ENCODE peak calls at places on chromosomes 3 and 15, in eight cellular contexts. One of them, this sample, is unnamed.

GRCh38 chr3:149134560-149134959 is 5.1 kb downstream of the HPS3 start:
- DNase-seq in RWPE1: no peak
- DNase-seq in OCI-LY7: no peak
- DNase-seq in AG10803: no peak
- DNase-seq in HFF-Myc: no peak
- DNase-seq in coronary artery: no peak
- DNase-seq in activated CD8-positive, alpha-beta T cell treated with anti-CD3 and anti-CD28 coated beads for 36 hours: no peak
- DNase-seq in spleen: no peak
- DNase-seq in this sample: no peak

GRCh38 chr3:15271785-15272381 is 60.5 kb downstream of the SH3BP5 start:
- DNase-seq in AG10803: no peak
- DNase-seq in coronary artery: peak
- DNase-seq in activated CD8-positive, alpha-beta T cell treated with anti-CD3 and anti-CD28 coated beads for 36 hours: peak
- DNase-seq in spleen: peak
- DNase-seq in HFF-Myc: no peak
- DNase-seq in OCI-LY7: peak
- DNase-seq in RWPE1: no peak
- DNase-seq in this sample: no peak

GRCh38 chr15:68209735-68210408 is 4.7 kb upstream of the CALML4 start:
- DNase-seq in activated CD8-positive, alpha-beta T cell treated with anti-CD3 and anti-CD28 coated beads for 36 hours: peak
- DNase-seq in OCI-LY7: peak
- DNase-seq in AG10803: no peak
- DNase-seq in coronary artery: peak
- DNase-seq in HFF-Myc: no peak
- DNase-seq in RWPE1: no peak
- DNase-seq in spleen: peak
- DNase-seq in this sample: no peak

GRCh38 chr3:122067588-122068240 is 12.6 kb downstream of the CD86 start:
- DNase-seq in activated CD8-positive, alpha-beta T cell treated with anti-CD3 and anti-CD28 coated beads for 36 hours: no peak
- DNase-seq in spleen: no peak
- DNase-seq in coronary artery: no peak
- DNase-seq in AG10803: no peak
- DNase-seq in RWPE1: no peak
- DNase-seq in OCI-LY7: peak
- DNase-seq in HFF-Myc: no peak
- DNase-seq in this sample: no peak

GRCh38 chr3:171001957-171002694 is 24.4 kb downstream of the SLC2A2 start:
- DNase-seq in coronary artery: no peak
- DNase-seq in OCI-LY7: no peak
- DNase-seq in HFF-Myc: no peak
- DNase-seq in RWPE1: no peak
- DNase-seq in spleen: no peak
- DNase-seq in activated CD8-positive, alpha-beta T cell treated with anti-CD3 and anti-CD28 coated beads for 36 hours: no peak
- DNase-seq in AG10803: peak
- DNase-seq in this sample: peak

GRCh38 chr3:17894434-17895060 is 152.1 kb upstream of the TBC1D5 start:
- DNase-seq in spleen: no peak
- DNase-seq in activated CD8-positive, alpha-beta T cell treated with anti-CD3 and anti-CD28 coated beads for 36 hours: peak
- DNase-seq in OCI-LY7: peak
- DNase-seq in AG10803: peak
- DNase-seq in RWPE1: no peak
- DNase-seq in HFF-Myc: no peak
- DNase-seq in coronary artery: no peak
- DNase-seq in this sample: peak

GRCh38 chr15:42191610-42192346 is 16.3 kb downstream of the VPS39 start:
- DNase-seq in activated CD8-positive, alpha-beta T cell treated with anti-CD3 and anti-CD28 coated beads for 36 hours: no peak
- DNase-seq in RWPE1: no peak
- DNase-seq in AG10803: no peak
- DNase-seq in HFF-Myc: no peak
- DNase-seq in spleen: no peak
- DNase-seq in coronary artery: no peak
- DNase-seq in OCI-LY7: peak
- DNase-seq in this sample: no peak

GRCh38 chr3:126166009-126166408 is 14.4 kb downstream of the ALDH1L1 start:
- DNase-seq in OCI-LY7: no peak
- DNase-seq in spleen: no peak
- DNase-seq in AG10803: no peak
- DNase-seq in activated CD8-positive, alpha-beta T cell treated with anti-CD3 and anti-CD28 coated beads for 36 hours: no peak
- DNase-seq in coronary artery: no peak
- DNase-seq in HFF-Myc: no peak
- DNase-seq in RWPE1: no peak
- DNase-seq in this sample: no peak

GRCh38 chr15:40100133-40100946 is 8.3 kb downstream of the BMF start:
- DNase-seq in spleen: peak
- DNase-seq in activated CD8-positive, alpha-beta T cell treated with anti-CD3 and anti-CD28 coated beads for 36 hours: no peak
- DNase-seq in AG10803: no peak
- DNase-seq in coronary artery: no peak
- DNase-seq in OCI-LY7: no peak
- DNase-seq in RWPE1: no peak
- DNase-seq in HFF-Myc: no peak
- DNase-seq in this sample: no peak

GRCh38 chr3:31552103-31552502 is 19.4 kb downstream of the STT3B start:
- DNase-seq in coronary artery: no peak
- DNase-seq in AG10803: no peak
- DNase-seq in spleen: no peak
- DNase-seq in RWPE1: no peak
- DNase-seq in activated CD8-positive, alpha-beta T cell treated with anti-CD3 and anti-CD28 coated beads for 36 hours: no peak
- DNase-seq in OCI-LY7: no peak
- DNase-seq in HFF-Myc: no peak
- DNase-seq in this sample: no peak

GRCh38 chr3:2870714-2871353 is 239.3 kb downstream of the IL5RA start:
- DNase-seq in activated CD8-positive, alpha-beta T cell treated with anti-CD3 and anti-CD28 coated beads for 36 hours: no peak
- DNase-seq in RWPE1: no peak
- DNase-seq in AG10803: no peak
- DNase-seq in HFF-Myc: no peak
- DNase-seq in coronary artery: no peak
- DNase-seq in OCI-LY7: no peak
- DNase-seq in spleen: no peak
- DNase-seq in this sample: no peak

GRCh38 chr15:100879461-100880138 is at the start of gene ALDH1A3:
- DNase-seq in coronary artery: no peak
- DNase-seq in OCI-LY7: no peak
- DNase-seq in activated CD8-positive, alpha-beta T cell treated with anti-CD3 and anti-CD28 coated beads for 36 hours: peak
- DNase-seq in HFF-Myc: no peak
- DNase-seq in RWPE1: peak
- DNase-seq in AG10803: peak
- DNase-seq in spleen: no peak
- DNase-seq in this sample: peak

GRCh38 chr15:53918180-53919079 is 59.8 kb upstream of the UNC13C start:
- DNase-seq in spleen: no peak
- DNase-seq in RWPE1: no peak
- DNase-seq in activated CD8-positive, alpha-beta T cell treated with anti-CD3 and anti-CD28 coated beads for 36 hours: no peak
- DNase-seq in HFF-Myc: no peak
- DNase-seq in OCI-LY7: no peak
- DNase-seq in AG10803: no peak
- DNase-seq in coronary artery: no peak
- DNase-seq in this sample: no peak

GRCh38 chr3:61560452-61561373 is 658 bp upstream of the PTPRG start:
- DNase-seq in spleen: peak
- DNase-seq in OCI-LY7: peak
- DNase-seq in activated CD8-positive, alpha-beta T cell treated with anti-CD3 and anti-CD28 coated beads for 36 hours: peak
- DNase-seq in AG10803: peak
- DNase-seq in RWPE1: peak
- DNase-seq in HFF-Myc: peak
- DNase-seq in coronary artery: peak
- DNase-seq in this sample: peak

GRCh38 chr15:55056500-55056899 is 140.2 kb downstream of the RSL24D1 start:
- DNase-seq in spleen: no peak
- DNase-seq in activated CD8-positive, alpha-beta T cell treated with anti-CD3 and anti-CD28 coated beads for 36 hours: no peak
- DNase-seq in OCI-LY7: no peak
- DNase-seq in HFF-Myc: no peak
- DNase-seq in RWPE1: no peak
- DNase-seq in AG10803: no peak
- DNase-seq in coronary artery: no peak
- DNase-seq in this sample: no peak

GRCh38 chr3:43909149-43909548 is 218.4 kb downstream of the ABHD5 start:
- DNase-seq in OCI-LY7: no peak
- DNase-seq in activated CD8-positive, alpha-beta T cell treated with anti-CD3 and anti-CD28 coated beads for 36 hours: no peak
- DNase-seq in spleen: no peak
- DNase-seq in HFF-Myc: no peak
- DNase-seq in AG10803: no peak
- DNase-seq in RWPE1: no peak
- DNase-seq in coronary artery: no peak
- DNase-seq in this sample: no peak

GRCh38 chr3:161354554-161354953 is 16.8 kb downstream of the SPTSSB start:
- DNase-seq in OCI-LY7: no peak
- DNase-seq in HFF-Myc: no peak
- DNase-seq in AG10803: no peak
- DNase-seq in activated CD8-positive, alpha-beta T cell treated with anti-CD3 and anti-CD28 coated beads for 36 hours: no peak
- DNase-seq in spleen: no peak
- DNase-seq in coronary artery: no peak
- DNase-seq in RWPE1: no peak
- DNase-seq in this sample: no peak

GRCh38 chr3:39434574-39434973 is 28.1 kb downstream of the RPSA start:
- DNase-seq in AG10803: peak
- DNase-seq in coronary artery: no peak
- DNase-seq in activated CD8-positive, alpha-beta T cell treated with anti-CD3 and anti-CD28 coated beads for 36 hours: peak
- DNase-seq in HFF-Myc: no peak
- DNase-seq in RWPE1: no peak
- DNase-seq in spleen: no peak
- DNase-seq in OCI-LY7: no peak
- DNase-seq in this sample: no peak

GRCh38 chr3:160169139-160169830 is 55.9 kb upstream of the C3orf80 start:
- DNase-seq in activated CD8-positive, alpha-beta T cell treated with anti-CD3 and anti-CD28 coated beads for 36 hours: no peak
- DNase-seq in spleen: no peak
- DNase-seq in RWPE1: peak
- DNase-seq in HFF-Myc: peak
- DNase-seq in AG10803: peak
- DNase-seq in OCI-LY7: no peak
- DNase-seq in coronary artery: no peak
- DNase-seq in this sample: no peak

GRCh38 chr3:80559701-80560100 is 791.9 kb upstream of the ROBO1 start:
- DNase-seq in coronary artery: no peak
- DNase-seq in AG10803: no peak
- DNase-seq in RWPE1: no peak
- DNase-seq in OCI-LY7: no peak
- DNase-seq in HFF-Myc: no peak
- DNase-seq in activated CD8-positive, alpha-beta T cell treated with anti-CD3 and anti-CD28 coated beads for 36 hours: no peak
- DNase-seq in spleen: no peak
- DNase-seq in this sample: no peak

GRCh38 chr3:133408961-133409360 is 9.1 kb downstream of the BFSP2 start:
- DNase-seq in coronary artery: no peak
- DNase-seq in spleen: no peak
- DNase-seq in OCI-LY7: no peak
- DNase-seq in HFF-Myc: no peak
- DNase-seq in AG10803: peak
- DNase-seq in activated CD8-positive, alpha-beta T cell treated with anti-CD3 and anti-CD28 coated beads for 36 hours: no peak
- DNase-seq in RWPE1: no peak
- DNase-seq in this sample: no peak

GRCh38 chr15:23069496-23070166 is 30.3 kb upstream of the TUBGCP5 start:
- DNase-seq in AG10803: no peak
- DNase-seq in OCI-LY7: no peak
- DNase-seq in HFF-Myc: no peak
- DNase-seq in spleen: no peak
- DNase-seq in RWPE1: peak
- DNase-seq in activated CD8-positive, alpha-beta T cell treated with anti-CD3 and anti-CD28 coated beads for 36 hours: no peak
- DNase-seq in coronary artery: no peak
- DNase-seq in this sample: no peak
- TF ChIP-seq CTCF in AG10803: no peak
- TF ChIP-seq CTCF in OCI-LY7: peak
- TF ChIP-seq CTCF in HFF-Myc: no peak
- TF ChIP-seq CTCF in spleen: no peak
- TF ChIP-seq CTCF in RWPE1: peak
- TF ChIP-seq CTCF in activated CD8-positive, alpha-beta T cell treated with anti-CD3 and anti-CD28 coated beads for 36 hours: no peak
- TF ChIP-seq CTCF in coronary artery: no peak
- TF ChIP-seq CTCF in this sample: peak

DNA sequence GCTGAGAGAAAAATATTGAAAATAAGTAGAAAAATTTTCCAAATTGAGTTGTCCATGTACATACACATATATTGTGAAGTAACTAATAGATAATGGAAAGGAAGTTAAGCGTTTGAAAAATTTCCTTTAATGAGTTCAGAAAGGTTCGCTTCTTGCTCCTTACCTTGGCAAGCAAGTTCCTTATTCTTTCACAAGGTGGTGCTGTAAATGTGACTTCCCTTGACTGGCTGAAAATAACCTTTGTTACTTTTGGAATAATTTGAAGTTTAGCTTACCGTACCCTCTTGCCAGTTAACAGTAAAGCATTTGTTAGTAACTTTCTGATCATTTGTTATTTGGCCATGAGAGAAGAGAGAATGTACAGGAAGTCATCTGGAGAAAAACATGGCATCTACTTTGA is 41.6 kb downstream of the PYDC2 start:
- DNase-seq in RWPE1: peak
- DNase-seq in spleen: no peak
- DNase-seq in AG10803: no peak
- DNase-seq in HFF-Myc: no peak
- DNase-seq in OCI-LY7: peak
- DNase-seq in coronary artery: no peak
- DNase-seq in activated CD8-positive, alpha-beta T cell treated with anti-CD3 and anti-CD28 coated beads for 36 hours: no peak
- DNase-seq in this sample: peak
- TF ChIP-seq CTCF in RWPE1: no peak
- TF ChIP-seq CTCF in spleen: no peak
- TF ChIP-seq CTCF in AG10803: no peak
- TF ChIP-seq CTCF in HFF-Myc: no peak
- TF ChIP-seq CTCF in OCI-LY7: peak
- TF ChIP-seq CTCF in coronary artery: no peak
- TF ChIP-seq CTCF in activated CD8-positive, alpha-beta T cell treated with anti-CD3 and anti-CD28 coated beads for 36 hours: no peak
- TF ChIP-seq CTCF in this sample: peak

DNA sequence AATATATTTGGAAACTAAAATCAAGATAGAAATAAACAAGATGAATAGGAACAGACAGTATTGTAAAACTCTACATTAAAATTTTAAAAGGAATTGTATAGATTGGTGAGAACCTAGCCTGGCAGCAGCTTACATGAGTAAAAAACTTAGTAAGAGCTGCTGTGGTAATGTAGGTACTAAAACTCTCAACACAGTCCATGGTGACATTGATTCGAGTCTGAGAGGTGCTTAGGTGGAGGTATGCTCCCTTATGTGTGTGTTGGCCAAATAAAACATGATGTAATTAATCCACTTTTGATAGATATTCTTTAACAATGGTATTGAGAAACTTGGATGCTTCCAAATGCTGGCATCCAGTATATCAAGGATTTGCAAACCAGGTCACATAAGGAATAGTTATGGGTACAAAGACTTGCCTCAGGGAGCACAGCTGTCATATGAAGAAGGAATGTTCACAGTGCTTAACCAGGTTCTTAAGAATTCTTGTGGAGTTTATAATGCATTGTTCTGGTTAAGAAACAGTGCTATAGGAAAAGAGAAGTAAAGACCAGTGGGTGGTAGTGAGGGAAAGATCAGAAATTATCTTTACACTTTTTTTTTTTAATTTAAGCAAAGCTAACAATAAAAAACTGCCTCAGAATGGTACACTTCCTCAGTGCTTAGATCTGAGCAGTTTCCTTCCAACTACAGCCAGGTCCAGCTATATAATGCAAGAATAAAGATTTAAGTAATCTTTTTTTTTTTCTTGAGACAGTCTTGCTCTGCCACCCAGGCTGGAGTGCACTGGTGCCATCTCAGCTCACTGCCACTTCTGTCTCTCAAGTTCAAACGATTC is 24.6 kb upstream of the IL20RB start:
- DNase-seq in HFF-Myc: no peak
- DNase-seq in coronary artery: no peak
- DNase-seq in RWPE1: no peak
- DNase-seq in OCI-LY7: no peak
- DNase-seq in spleen: no peak
- DNase-seq in activated CD8-positive, alpha-beta T cell treated with anti-CD3 and anti-CD28 coated beads for 36 hours: no peak
- DNase-seq in AG10803: peak
- DNase-seq in this sample: no peak
- TF ChIP-seq CTCF in HFF-Myc: no peak
- TF ChIP-seq CTCF in coronary artery: no peak
- TF ChIP-seq CTCF in RWPE1: no peak
- TF ChIP-seq CTCF in OCI-LY7: no peak
- TF ChIP-seq CTCF in spleen: no peak
- TF ChIP-seq CTCF in activated CD8-positive, alpha-beta T cell treated with anti-CD3 and anti-CD28 coated beads for 36 hours: no peak
- TF ChIP-seq CTCF in AG10803: no peak
- TF ChIP-seq CTCF in this sample: no peak

GRCh38 chr3:137610723-137611122 is 153.4 kb upstream of the SOX14 start:
- DNase-seq in AG10803: no peak
- DNase-seq in HFF-Myc: no peak
- DNase-seq in spleen: no peak
- DNase-seq in activated CD8-positive, alpha-beta T cell treated with anti-CD3 and anti-CD28 coated beads for 36 hours: no peak
- DNase-seq in OCI-LY7: no peak
- DNase-seq in RWPE1: no peak
- DNase-seq in coronary artery: no peak
- DNase-seq in this sample: no peak
- TF ChIP-seq CTCF in AG10803: no peak
- TF ChIP-seq CTCF in HFF-Myc: no peak
- TF ChIP-seq CTCF in spleen: no peak
- TF ChIP-seq CTCF in activated CD8-positive, alpha-beta T cell treated with anti-CD3 and anti-CD28 coated beads for 36 hours: no peak
- TF ChIP-seq CTCF in OCI-LY7: no peak
- TF ChIP-seq CTCF in RWPE1: no peak
- TF ChIP-seq CTCF in coronary artery: no peak
- TF ChIP-seq CTCF in this sample: no peak

This sample was measured in Caco-2.